ENCODE peak calls at places on chromosomes 2 and 18, in nine cellular contexts. T, M, P, C, X, R, Q, O and W are unnamed samples.

GRCh38 chr18:48405108-48405507 is 4.1 kb downstream of the ZBTB7C start:
- DNase-seq in T (no peak), M (peak), P (peak), C (no peak), X (no peak), R (no peak), Q (no peak), O (no peak), W (no peak)

GRCh38 chr2:233267516-233268245 is 16.2 kb downstream of the ATG16L1 start:
- DNase-seq in T (no peak), M (no peak), P (no peak), C (no peak), X (no peak), R (no peak), Q (no peak), O (peak), W (peak)

GRCh38 chr2:127415593-127416485 is 2.4 kb upstream of the PROC start:
- DNase-seq in T (peak), M (no peak), P (peak), C (peak), X (peak), R (peak), Q (peak), O (peak), W (peak)

GRCh38 chr2:191860760-191861466 is 14.0 kb upstream of the CAVIN2 start:
- DNase-seq in T (no peak), M (no peak), P (no peak), C (no peak), X (no peak), R (no peak), Q (no peak), O (no peak), W (no peak)

GRCh38 chr2:223042704-223043118 is 9.3 kb upstream of the KCNE4 start:
- DNase-seq in T (no peak), M (no peak), P (no peak), C (no peak), X (no peak), R (no peak), Q (peak), O (no peak), W (no peak)

GRCh38 chr2:237943395-237944094 is 23.3 kb upstream of the UBE2F start:
- DNase-seq in T (no peak), M (no peak), P (no peak), C (peak), X (no peak), R (no peak), Q (peak), O (no peak), W (no peak)

GRCh38 chr18:49666045-49666444 is 104.2 kb downstream of the LIPG start:
- DNase-seq in T (no peak), M (no peak), P (no peak), C (no peak), X (no peak), R (no peak), Q (no peak), O (no peak), W (no peak)

GRCh38 chr2:164479460-164479859 is 141.8 kb downstream of the GRB14 start:
- DNase-seq in T (peak), M (peak), P (peak), C (peak), X (no peak), R (peak), Q (peak), O (no peak), W (no peak)

GRCh38 chr2:85288244-85288725 is 39.5 kb downstream of the TGOLN2 start:
- DNase-seq in T (no peak), M (no peak), P (no peak), C (no peak), X (no peak), R (no peak), Q (peak), O (no peak), W (no peak)

GRCh38 chr18:28059861-28060260 is 117.1 kb downstream of the CDH2 start:
- DNase-seq in T (no peak), M (no peak), P (no peak), C (no peak), X (no peak), R (no peak), Q (no peak), O (no peak), W (no peak)

GRCh38 chr2:120984452-120985173 is 248.9 kb downstream of the GLI2 start:
- DNase-seq in T (no peak), M (no peak), P (no peak), C (no peak), X (no peak), R (no peak), Q (no peak), O (no peak), W (no peak)

GRCh38 chr2:74440005-74440377 is 1.7 kb downstream of the RTKN start:
- DNase-seq in T (peak), M (peak), P (no peak), C (no peak), X (no peak), R (peak), Q (no peak), O (no peak), W (no peak)

GRCh38 chr2:207066784-207067460 is 98.8 kb downstream of the KLF7 start:
- DNase-seq in T (no peak), M (no peak), P (no peak), C (no peak), X (no peak), R (no peak), Q (peak), O (no peak), W (no peak)

GRCh38 chr18:7899078-7899477 is 332.0 kb downstream of the PTPRM start:
- DNase-seq in T (no peak), M (no peak), P (no peak), C (no peak), X (no peak), R (no peak), Q (no peak), O (no peak), W (no peak)

GRCh38 chr2:177599072-177599688 is 206.6 kb downstream of the AGPS start:
- DNase-seq in T (no peak), M (no peak), P (no peak), C (no peak), X (no peak), R (no peak), Q (no peak), O (no peak), W (no peak)

GRCh38 chr2:219001577-219002394 is 8.6 kb upstream of the CRYBA2 start:
- DNase-seq in T (no peak), M (no peak), P (peak), C (peak), X (peak), R (peak), Q (peak), O (no peak), W (no peak)

GRCh38 chr2:230170532-230170931 is 49.3 kb downstream of the SP110 start:
- DNase-seq in T (no peak), M (peak), P (peak), C (no peak), X (peak), R (no peak), Q (peak), O (no peak), W (no peak)

GRCh38 chr2:231361701-231362588 is 33.6 kb upstream of the B3GNT7 start:
- DNase-seq in T (no peak), M (no peak), P (no peak), C (no peak), X (no peak), R (no peak), Q (no peak), O (no peak), W (peak)

GRCh38 chr18:10114727-10115463 is 201.1 kb downstream of the VAPA start:
- DNase-seq in T (no peak), M (no peak), P (no peak), C (peak), X (no peak), R (no peak), Q (peak), O (no peak), W (no peak)